ENCODE peak calls at places on chromosomes 5 and 9, in eight cellular contexts. One of them, this sample, is unnamed.

GRCh38 chr5:32298056-32298420 is 14.7 kb downstream of the MTMR12 start:
- DNase-seq in WTC11: no peak
- DNase-seq in brain microvascular endothelial cell: no peak
- DNase-seq in MCF 10A: no peak
- DNase-seq in SJCRH30: no peak
- DNase-seq in heart left ventricle: no peak
- DNase-seq in activated CD8-positive, alpha-beta memory T cell treated with anti-CD3 and anti-CD28 coated beads, Interleukin-2, amount 50 U/mL, for 48 hours: no peak
- DNase-seq in stimulated activated CD4-positive, alpha-beta T cell treated with anti-CD3 and anti-CD28 coated beads, Interleukin-2, amount 100 ng/mL, for 4 hours: no peak
- DNase-seq in this sample: no peak

GRCh38 chr5:95403996-95404395 is 12.8 kb downstream of the FAM81B start:
- DNase-seq in activated CD8-positive, alpha-beta memory T cell treated with anti-CD3 and anti-CD28 coated beads, Interleukin-2, amount 50 U/mL, for 48 hours: no peak
- DNase-seq in MCF 10A: peak; percentile 32
- DNase-seq in stimulated activated CD4-positive, alpha-beta T cell treated with anti-CD3 and anti-CD28 coated beads, Interleukin-2, amount 100 ng/mL, for 4 hours: no peak
- DNase-seq in brain microvascular endothelial cell: no peak
- DNase-seq in SJCRH30: no peak
- DNase-seq in WTC11: no peak
- DNase-seq in heart left ventricle: no peak
- DNase-seq in this sample: peak; percentile 32

GRCh38 chr9:87876708-87877107 is 6.0 kb upstream of the SPATA31E1 start:
- DNase-seq in stimulated activated CD4-positive, alpha-beta T cell treated with anti-CD3 and anti-CD28 coated beads, Interleukin-2, amount 100 ng/mL, for 4 hours: no peak
- DNase-seq in brain microvascular endothelial cell: no peak
- DNase-seq in MCF 10A: no peak
- DNase-seq in WTC11: no peak
- DNase-seq in heart left ventricle: no peak
- DNase-seq in activated CD8-positive, alpha-beta memory T cell treated with anti-CD3 and anti-CD28 coated beads, Interleukin-2, amount 50 U/mL, for 48 hours: peak; percentile 46
- DNase-seq in SJCRH30: peak; percentile 57
- DNase-seq in this sample: no peak

GRCh38 chr9:121322037-121322736 is 47.9 kb downstream of the STOM start:
- DNase-seq in brain microvascular endothelial cell: peak; percentile 76
- DNase-seq in MCF 10A: peak; percentile 97
- DNase-seq in WTC11: no peak
- DNase-seq in SJCRH30: peak; percentile 50
- DNase-seq in heart left ventricle: no peak
- DNase-seq in stimulated activated CD4-positive, alpha-beta T cell treated with anti-CD3 and anti-CD28 coated beads, Interleukin-2, amount 100 ng/mL, for 4 hours: no peak
- DNase-seq in activated CD8-positive, alpha-beta memory T cell treated with anti-CD3 and anti-CD28 coated beads, Interleukin-2, amount 50 U/mL, for 48 hours: no peak
- DNase-seq in this sample: peak; percentile 94

GRCh38 chr5:172892713-172893112 is 58.7 kb downstream of the ERGIC1 start:
- DNase-seq in brain microvascular endothelial cell: no peak
- DNase-seq in activated CD8-positive, alpha-beta memory T cell treated with anti-CD3 and anti-CD28 coated beads, Interleukin-2, amount 50 U/mL, for 48 hours: no peak
- DNase-seq in stimulated activated CD4-positive, alpha-beta T cell treated with anti-CD3 and anti-CD28 coated beads, Interleukin-2, amount 100 ng/mL, for 4 hours: no peak
- DNase-seq in WTC11: no peak
- DNase-seq in heart left ventricle: no peak
- DNase-seq in MCF 10A: no peak
- DNase-seq in SJCRH30: no peak
- DNase-seq in this sample: no peak

GRCh38 chr5:139696894-139697658 is 48.9 kb downstream of the CXXC5 start:
- DNase-seq in MCF 10A: no peak
- DNase-seq in WTC11: peak; percentile 77
- DNase-seq in stimulated activated CD4-positive, alpha-beta T cell treated with anti-CD3 and anti-CD28 coated beads, Interleukin-2, amount 100 ng/mL, for 4 hours: peak; percentile 28
- DNase-seq in heart left ventricle: peak; percentile 90
- DNase-seq in activated CD8-positive, alpha-beta memory T cell treated with anti-CD3 and anti-CD28 coated beads, Interleukin-2, amount 50 U/mL, for 48 hours: peak; percentile 66
- DNase-seq in brain microvascular endothelial cell: peak; percentile 88
- DNase-seq in SJCRH30: peak; percentile 80
- DNase-seq in this sample: peak; percentile 35

GRCh38 chr5:74251106-74252032 is 389.2 kb downstream of the ENC1 start:
- DNase-seq in SJCRH30: peak; percentile 40
- DNase-seq in heart left ventricle: no peak
- DNase-seq in stimulated activated CD4-positive, alpha-beta T cell treated with anti-CD3 and anti-CD28 coated beads, Interleukin-2, amount 100 ng/mL, for 4 hours: no peak
- DNase-seq in activated CD8-positive, alpha-beta memory T cell treated with anti-CD3 and anti-CD28 coated beads, Interleukin-2, amount 50 U/mL, for 48 hours: no peak
- DNase-seq in MCF 10A: peak; percentile 94
- DNase-seq in WTC11: no peak
- DNase-seq in brain microvascular endothelial cell: peak; percentile 96
- DNase-seq in this sample: peak; percentile 91

GRCh38 chr5:173639-174600 is 17.4 kb upstream of the LRRC14B start:
- DNase-seq in brain microvascular endothelial cell: no peak
- DNase-seq in WTC11: no peak
- DNase-seq in stimulated activated CD4-positive, alpha-beta T cell treated with anti-CD3 and anti-CD28 coated beads, Interleukin-2, amount 100 ng/mL, for 4 hours: no peak
- DNase-seq in heart left ventricle: no peak
- DNase-seq in MCF 10A: no peak
- DNase-seq in activated CD8-positive, alpha-beta memory T cell treated with anti-CD3 and anti-CD28 coated beads, Interleukin-2, amount 50 U/mL, for 48 hours: no peak
- DNase-seq in SJCRH30: no peak
- DNase-seq in this sample: no peak

GRCh38 chr5:52043543-52043942 is 660.3 kb downstream of the ISL1 start:
- DNase-seq in SJCRH30: no peak
- DNase-seq in heart left ventricle: no peak
- DNase-seq in activated CD8-positive, alpha-beta memory T cell treated with anti-CD3 and anti-CD28 coated beads, Interleukin-2, amount 50 U/mL, for 48 hours: no peak
- DNase-seq in stimulated activated CD4-positive, alpha-beta T cell treated with anti-CD3 and anti-CD28 coated beads, Interleukin-2, amount 100 ng/mL, for 4 hours: no peak
- DNase-seq in WTC11: no peak
- DNase-seq in brain microvascular endothelial cell: no peak
- DNase-seq in MCF 10A: no peak
- DNase-seq in this sample: no peak

GRCh38 chr5:107805819-107806218 is 135.1 kb upstream of the EFNA5 start:
- DNase-seq in MCF 10A: no peak
- DNase-seq in brain microvascular endothelial cell: no peak
- DNase-seq in WTC11: no peak
- DNase-seq in heart left ventricle: no peak
- DNase-seq in SJCRH30: peak; percentile 62
- DNase-seq in activated CD8-positive, alpha-beta memory T cell treated with anti-CD3 and anti-CD28 coated beads, Interleukin-2, amount 50 U/mL, for 48 hours: no peak
- DNase-seq in stimulated activated CD4-positive, alpha-beta T cell treated with anti-CD3 and anti-CD28 coated beads, Interleukin-2, amount 100 ng/mL, for 4 hours: no peak
- DNase-seq in this sample: no peak

GRCh38 chr9:14326264-14326826 is 12.4 kb upstream of the NFIB start:
- DNase-seq in SJCRH30: peak; percentile 92
- DNase-seq in stimulated activated CD4-positive, alpha-beta T cell treated with anti-CD3 and anti-CD28 coated beads, Interleukin-2, amount 100 ng/mL, for 4 hours: no peak
- DNase-seq in heart left ventricle: no peak
- DNase-seq in brain microvascular endothelial cell: peak; percentile 16
- DNase-seq in MCF 10A: peak; percentile 76
- DNase-seq in WTC11: no peak
- DNase-seq in activated CD8-positive, alpha-beta memory T cell treated with anti-CD3 and anti-CD28 coated beads, Interleukin-2, amount 50 U/mL, for 48 hours: no peak
- DNase-seq in this sample: peak; percentile 92

GRCh38 chr9:117355542-117355941 is 59.3 kb downstream of the ASTN2 start:
- DNase-seq in activated CD8-positive, alpha-beta memory T cell treated with anti-CD3 and anti-CD28 coated beads, Interleukin-2, amount 50 U/mL, for 48 hours: no peak
- DNase-seq in SJCRH30: no peak
- DNase-seq in WTC11: no peak
- DNase-seq in MCF 10A: no peak
- DNase-seq in stimulated activated CD4-positive, alpha-beta T cell treated with anti-CD3 and anti-CD28 coated beads, Interleukin-2, amount 100 ng/mL, for 4 hours: no peak
- DNase-seq in heart left ventricle: no peak
- DNase-seq in brain microvascular endothelial cell: no peak
- DNase-seq in this sample: no peak

GRCh38 chr9:135152608-135153337 is 65.3 kb downstream of the OLFM1 start:
- DNase-seq in activated CD8-positive, alpha-beta memory T cell treated with anti-CD3 and anti-CD28 coated beads, Interleukin-2, amount 50 U/mL, for 48 hours: no peak
- DNase-seq in WTC11: peak; percentile 61
- DNase-seq in brain microvascular endothelial cell: no peak
- DNase-seq in stimulated activated CD4-positive, alpha-beta T cell treated with anti-CD3 and anti-CD28 coated beads, Interleukin-2, amount 100 ng/mL, for 4 hours: no peak
- DNase-seq in heart left ventricle: no peak
- DNase-seq in SJCRH30: peak; percentile 66
- DNase-seq in MCF 10A: no peak
- DNase-seq in this sample: no peak

GRCh38 chr5:162434311-162434710 is 366.7 kb downstream of the GABRG2 start:
- DNase-seq in activated CD8-positive, alpha-beta memory T cell treated with anti-CD3 and anti-CD28 coated beads, Interleukin-2, amount 50 U/mL, for 48 hours: no peak
- DNase-seq in MCF 10A: no peak
- DNase-seq in SJCRH30: no peak
- DNase-seq in heart left ventricle: no peak
- DNase-seq in brain microvascular endothelial cell: no peak
- DNase-seq in stimulated activated CD4-positive, alpha-beta T cell treated with anti-CD3 and anti-CD28 coated beads, Interleukin-2, amount 100 ng/mL, for 4 hours: no peak
- DNase-seq in WTC11: no peak
- DNase-seq in this sample: no peak

GRCh38 chr5:76785493-76785892 is 33.3 kb upstream of the F2RL1 start:
- DNase-seq in brain microvascular endothelial cell: peak; percentile 52
- DNase-seq in WTC11: no peak
- DNase-seq in SJCRH30: no peak
- DNase-seq in stimulated activated CD4-positive, alpha-beta T cell treated with anti-CD3 and anti-CD28 coated beads, Interleukin-2, amount 100 ng/mL, for 4 hours: no peak
- DNase-seq in MCF 10A: peak; percentile 61
- DNase-seq in heart left ventricle: no peak
- DNase-seq in activated CD8-positive, alpha-beta memory T cell treated with anti-CD3 and anti-CD28 coated beads, Interleukin-2, amount 50 U/mL, for 48 hours: no peak
- DNase-seq in this sample: peak; percentile 76

GRCh38 chr5:66307647-66308257 is 163.7 kb downstream of the SREK1 start:
- DNase-seq in brain microvascular endothelial cell: peak; percentile 49
- DNase-seq in SJCRH30: peak; percentile 82
- DNase-seq in activated CD8-positive, alpha-beta memory T cell treated with anti-CD3 and anti-CD28 coated beads, Interleukin-2, amount 50 U/mL, for 48 hours: no peak
- DNase-seq in MCF 10A: peak; percentile 75
- DNase-seq in stimulated activated CD4-positive, alpha-beta T cell treated with anti-CD3 and anti-CD28 coated beads, Interleukin-2, amount 100 ng/mL, for 4 hours: no peak
- DNase-seq in WTC11: no peak
- DNase-seq in heart left ventricle: no peak
- DNase-seq in this sample: peak; percentile 50

GRCh38 chr5:179765400-179765799 is 28.4 kb upstream of the LTC4S start:
- DNase-seq in activated CD8-positive, alpha-beta memory T cell treated with anti-CD3 and anti-CD28 coated beads, Interleukin-2, amount 50 U/mL, for 48 hours: no peak
- DNase-seq in SJCRH30: no peak
- DNase-seq in WTC11: no peak
- DNase-seq in brain microvascular endothelial cell: peak; percentile 90
- DNase-seq in MCF 10A: peak; percentile 88
- DNase-seq in heart left ventricle: peak; percentile 78
- DNase-seq in stimulated activated CD4-positive, alpha-beta T cell treated with anti-CD3 and anti-CD28 coated beads, Interleukin-2, amount 100 ng/mL, for 4 hours: no peak
- DNase-seq in this sample: peak; percentile 65

GRCh38 chr5:168674893-168675482 is 95.8 kb upstream of the PANK3 start:
- DNase-seq in activated CD8-positive, alpha-beta memory T cell treated with anti-CD3 and anti-CD28 coated beads, Interleukin-2, amount 50 U/mL, for 48 hours: no peak
- DNase-seq in SJCRH30: no peak
- DNase-seq in heart left ventricle: no peak
- DNase-seq in WTC11: no peak
- DNase-seq in stimulated activated CD4-positive, alpha-beta T cell treated with anti-CD3 and anti-CD28 coated beads, Interleukin-2, amount 100 ng/mL, for 4 hours: no peak
- DNase-seq in brain microvascular endothelial cell: no peak
- DNase-seq in MCF 10A: no peak
- DNase-seq in this sample: no peak

GRCh38 chr9:110768887-110769286 is 100.3 kb downstream of the MUSK start:
- DNase-seq in MCF 10A: no peak
- DNase-seq in stimulated activated CD4-positive, alpha-beta T cell treated with anti-CD3 and anti-CD28 coated beads, Interleukin-2, amount 100 ng/mL, for 4 hours: no peak
- DNase-seq in WTC11: no peak
- DNase-seq in SJCRH30: peak; percentile 69
- DNase-seq in heart left ventricle: no peak
- DNase-seq in brain microvascular endothelial cell: no peak
- DNase-seq in activated CD8-positive, alpha-beta memory T cell treated with anti-CD3 and anti-CD28 coated beads, Interleukin-2, amount 50 U/mL, for 48 hours: no peak
- DNase-seq in this sample: no peak

GRCh38 chr9:113387560-113388230 is 10.9 kb upstream of the HDHD3 start:
- DNase-seq in activated CD8-positive, alpha-beta memory T cell treated with anti-CD3 and anti-CD28 coated beads, Interleukin-2, amount 50 U/mL, for 48 hours: no peak
- DNase-seq in stimulated activated CD4-positive, alpha-beta T cell treated with anti-CD3 and anti-CD28 coated beads, Interleukin-2, amount 100 ng/mL, for 4 hours: no peak
- DNase-seq in MCF 10A: no peak
- DNase-seq in WTC11: no peak
- DNase-seq in brain microvascular endothelial cell: no peak
- DNase-seq in SJCRH30: no peak
- DNase-seq in heart left ventricle: no peak
- DNase-seq in this sample: no peak

GRCh38 chr9:79817469-79818004 is 245.8 kb downstream of the TLE4 start:
- DNase-seq in WTC11: no peak
- DNase-seq in stimulated activated CD4-positive, alpha-beta T cell treated with anti-CD3 and anti-CD28 coated beads, Interleukin-2, amount 100 ng/mL, for 4 hours: no peak
- DNase-seq in SJCRH30: no peak
- DNase-seq in heart left ventricle: no peak
- DNase-seq in brain microvascular endothelial cell: peak; percentile 7
- DNase-seq in activated CD8-positive, alpha-beta memory T cell treated with anti-CD3 and anti-CD28 coated beads, Interleukin-2, amount 50 U/mL, for 48 hours: no peak
- DNase-seq in MCF 10A: no peak
- DNase-seq in this sample: no peak

GRCh38 chr9:6931913-6932312 is 174.1 kb downstream of the KDM4C start:
- DNase-seq in stimulated activated CD4-positive, alpha-beta T cell treated with anti-CD3 and anti-CD28 coated beads, Interleukin-2, amount 100 ng/mL, for 4 hours: peak; percentile 24
- DNase-seq in activated CD8-positive, alpha-beta memory T cell treated with anti-CD3 and anti-CD28 coated beads, Interleukin-2, amount 50 U/mL, for 48 hours: no peak
- DNase-seq in WTC11: no peak
- DNase-seq in SJCRH30: peak; percentile 82
- DNase-seq in brain microvascular endothelial cell: peak; percentile 92
- DNase-seq in MCF 10A: peak; percentile 85
- DNase-seq in heart left ventricle: no peak
- DNase-seq in this sample: peak; percentile 56

GRCh38 chr9:8943392-8943791 is 1143.8 kb upstream of the DMAC1 start:
- DNase-seq in heart left ventricle: no peak
- DNase-seq in WTC11: no peak
- DNase-seq in activated CD8-positive, alpha-beta memory T cell treated with anti-CD3 and anti-CD28 coated beads, Interleukin-2, amount 50 U/mL, for 48 hours: no peak
- DNase-seq in stimulated activated CD4-positive, alpha-beta T cell treated with anti-CD3 and anti-CD28 coated beads, Interleukin-2, amount 100 ng/mL, for 4 hours: no peak
- DNase-seq in SJCRH30: no peak
- DNase-seq in MCF 10A: no peak
- DNase-seq in brain microvascular endothelial cell: no peak
- DNase-seq in this sample: no peak

GRCh38 chr5:22787398-22787797 is 65.7 kb downstream of the CDH12 start:
- DNase-seq in MCF 10A: no peak
- DNase-seq in stimulated activated CD4-positive, alpha-beta T cell treated with anti-CD3 and anti-CD28 coated beads, Interleukin-2, amount 100 ng/mL, for 4 hours: no peak
- DNase-seq in SJCRH30: no peak
- DNase-seq in WTC11: no peak
- DNase-seq in heart left ventricle: no peak
- DNase-seq in activated CD8-positive, alpha-beta memory T cell treated with anti-CD3 and anti-CD28 coated beads, Interleukin-2, amount 50 U/mL, for 48 hours: no peak
- DNase-seq in brain microvascular endothelial cell: no peak
- DNase-seq in this sample: no peak

GRCh38 chr5:175861337-175862130 is 9.8 kb upstream of the CPLX2 start:
- DNase-seq in stimulated activated CD4-positive, alpha-beta T cell treated with anti-CD3 and anti-CD28 coated beads, Interleukin-2, amount 100 ng/mL, for 4 hours: no peak
- DNase-seq in activated CD8-positive, alpha-beta memory T cell treated with anti-CD3 and anti-CD28 coated beads, Interleukin-2, amount 50 U/mL, for 48 hours: no peak
- DNase-seq in heart left ventricle: peak; percentile 28
- DNase-seq in MCF 10A: no peak
- DNase-seq in WTC11: no peak
- DNase-seq in brain microvascular endothelial cell: no peak
- DNase-seq in SJCRH30: no peak
- DNase-seq in this sample: no peak

GRCh38 chr5:1517838-1518237 is 5.9 kb downstream of the LPCAT1 start:
- DNase-seq in MCF 10A: no peak
- DNase-seq in SJCRH30: no peak
- DNase-seq in heart left ventricle: peak; percentile 54
- DNase-seq in brain microvascular endothelial cell: no peak
- DNase-seq in WTC11: peak; percentile 10
- DNase-seq in stimulated activated CD4-positive, alpha-beta T cell treated with anti-CD3 and anti-CD28 coated beads, Interleukin-2, amount 100 ng/mL, for 4 hours: no peak
- DNase-seq in activated CD8-positive, alpha-beta memory T cell treated with anti-CD3 and anti-CD28 coated beads, Interleukin-2, amount 50 U/mL, for 48 hours: peak; percentile 38
- DNase-seq in this sample: no peak

GRCh38 chr5:115382989-115383388 is 86.5 kb upstream of the CCDC112 start:
- DNase-seq in stimulated activated CD4-positive, alpha-beta T cell treated with anti-CD3 and anti-CD28 coated beads, Interleukin-2, amount 100 ng/mL, for 4 hours: no peak
- DNase-seq in activated CD8-positive, alpha-beta memory T cell treated with anti-CD3 and anti-CD28 coated beads, Interleukin-2, amount 50 U/mL, for 48 hours: no peak
- DNase-seq in heart left ventricle: no peak
- DNase-seq in SJCRH30: no peak
- DNase-seq in MCF 10A: no peak
- DNase-seq in WTC11: no peak
- DNase-seq in brain microvascular endothelial cell: no peak
- DNase-seq in this sample: no peak

GRCh38 chr5:170892201-170892600 is 30.4 kb downstream of the RANBP17 start:
- DNase-seq in stimulated activated CD4-positive, alpha-beta T cell treated with anti-CD3 and anti-CD28 coated beads, Interleukin-2, amount 100 ng/mL, for 4 hours: no peak
- DNase-seq in activated CD8-positive, alpha-beta memory T cell treated with anti-CD3 and anti-CD28 coated beads, Interleukin-2, amount 50 U/mL, for 48 hours: no peak
- DNase-seq in WTC11: no peak
- DNase-seq in SJCRH30: no peak
- DNase-seq in MCF 10A: peak; percentile 67
- DNase-seq in brain microvascular endothelial cell: peak; percentile 83
- DNase-seq in heart left ventricle: no peak
- DNase-seq in this sample: peak; percentile 39

This sample was measured in PC-3.